ENCODE peak calls at places on chromosomes 7 and 10, in ten cellular contexts. K, B, O, Y, M, Z, V, F, N and S are unnamed samples. For H3K27me3, the result is how much of the 10 kb centered on the place peaks cover.

GRCh38 chr7:153638821-153639435 is 413.3 kb upstream of the DPP6 start:
- DNase-seq in K (no peak), V (no peak), Z (no peak), N (no peak), Y (no peak), M (no peak), F (no peak), O (no peak), B (no peak), S (no peak)

GRCh38 chr7:92404170-92404614 is 43.1 kb upstream of the GATAD1 start:
- DNase-seq in F (no peak), Z (no peak), B (no peak), O (no peak), M (no peak), Y (no peak), N (no peak), V (no peak), K (no peak), S (no peak)

GRCh38 chr10:87658383-87658795 is 1.3 kb upstream of the PAPSS2 start:
- DNase-seq in N (no peak), Y (no peak), K (peak), B (no peak), O (no peak), F (no peak), V (no peak), Z (no peak), M (no peak), S (no peak)

GRCh38 chr7:143407296-143408246 is 1.1 kb downstream of the EPHA1 start:
- DNase-seq in N (no peak), K (no peak), M (no peak), B (no peak), F (no peak), V (no peak), O (no peak), Z (no peak), Y (no peak), S (peak)

GRCh38 chr7:45971661-45972175 is 50.6 kb upstream of the IGFBP3 start:
- DNase-seq in B (no peak), M (no peak), V (no peak), F (no peak), N (no peak), Z (no peak), K (no peak), Y (no peak), O (no peak), S (peak)

GRCh38 chr10:77643795-77644468 is 6.3 kb upstream of the KCNMA1 start:
- DNase-seq in B (peak), V (peak), M (no peak), N (peak), O (peak), Y (peak), Z (no peak), F (peak), K (peak), S (no peak)

GRCh38 chr10:102906507-102906906 is 11.6 kb upstream of the CNNM2 start:
- DNase-seq in Z (no peak), V (no peak), N (no peak), M (no peak), O (no peak), Y (no peak), F (no peak), B (no peak), K (no peak), S (no peak)

GRCh38 chr10:43949351-43949750 is 300.7 kb upstream of the ZNF32 start:
- DNase-seq in V (no peak), M (no peak), Z (no peak), F (no peak), B (no peak), K (no peak), O (no peak), Y (no peak), N (no peak), S (no peak)

GRCh38 chr7:132406039-132406438 is 170.2 kb downstream of the PLXNA4 start:
- DNase-seq in Y (no peak), Z (no peak), F (no peak), N (no peak), M (no peak), O (no peak), B (no peak), V (no peak), K (no peak), S (no peak)

GRCh38 chr7:3561908-3562307 is 260.9 kb downstream of the SDK1 start:
- DNase-seq in Y (no peak), F (peak), K (no peak), B (no peak), Z (no peak), V (peak), N (no peak), O (peak), M (no peak), S (no peak)

GRCh38 chr10:128027306-128027705 is 98.9 kb downstream of the MKI67 start:
- DNase-seq in Y (no peak), V (no peak), B (no peak), O (no peak), K (no peak), N (no peak), M (no peak), Z (no peak), F (no peak), S (no peak)

GRCh38 chr7:3657201-3657600 is 356.1 kb downstream of the SDK1 start:
- DNase-seq in N (no peak), Y (no peak), M (no peak), O (no peak), K (no peak), Z (no peak), B (no peak), V (no peak), F (no peak), S (no peak)

GRCh38 chr7:137716061-137716460 is 130.7 kb downstream of the DGKI start:
- DNase-seq in N (no peak), B (no peak), K (no peak), F (no peak), O (no peak), M (no peak), Y (no peak), Z (no peak), V (no peak), S (no peak)

GRCh38 chr10:807958-808353 is 118.5 kb upstream of the DIP2C start:
- DNase-seq in B (no peak), N (no peak), Y (no peak), M (no peak), V (no peak), O (no peak), K (no peak), Z (no peak), F (no peak), S (no peak)

DNA sequence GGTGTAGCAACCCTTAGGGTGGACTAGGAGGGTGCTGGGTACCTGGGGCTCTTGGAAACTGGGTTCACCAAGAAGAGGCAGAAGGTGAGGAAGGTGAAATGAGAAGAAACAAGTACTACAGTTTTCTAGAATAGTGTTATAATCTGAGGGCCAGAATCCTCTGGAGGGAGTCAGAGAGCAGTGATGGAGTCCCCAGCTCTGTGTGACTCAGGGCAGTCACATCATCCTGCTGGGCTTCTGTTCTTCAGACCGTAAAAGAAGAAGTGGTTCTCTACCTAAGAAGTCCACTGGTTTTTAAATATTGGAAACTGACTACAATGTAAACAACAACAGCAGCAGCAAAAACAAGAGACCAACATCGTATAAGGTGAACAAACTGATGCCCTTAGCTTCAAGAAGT is 197.3 kb downstream of the PRPF18 start:
- DNase-seq in Y (no peak), V (no peak), K (peak), O (no peak), N (no peak), M (no peak), Z (no peak), F (peak), B (peak), S (no peak)
- TF ChIP-seq CTCF in Y (no peak), V (no peak), K (peak), O (no peak), N (peak), M (peak), Z (peak), F (peak), B (peak), S (peak)

GRCh38 chr7:76022026-76022780 is 25.6 kb downstream of the STYXL1 start:
- DNase-seq in B (no peak), O (peak), M (no peak), N (no peak), F (no peak), Y (no peak), V (no peak), Z (no peak), K (no peak), S (no peak)

GRCh38 chr7:76020031-76020714 is 25.8 kb upstream of the TMEM120A start:
- DNase-seq in Y (peak), V (peak), F (peak), N (peak), K (peak), O (peak), Z (peak), B (peak), M (peak), S (no peak)

GRCh38 chr7:76011437-76011836 is 17.0 kb upstream of the TMEM120A start:
- DNase-seq in Y (no peak), K (peak), B (peak), M (no peak), Z (peak), O (peak), V (no peak), N (peak), F (peak), S (no peak)

GRCh38 chr7:76016191-76016947 is 22.0 kb upstream of the TMEM120A start:
- DNase-seq in F (no peak), M (no peak), O (no peak), K (peak), N (no peak), V (no peak), B (peak), Z (no peak), Y (no peak), S (no peak)
- H3K27me3 ChIP-seq in F (under half), M (under half), O (under half), K (under half), N (under half), V (under half), B (under half), Z (under half), Y (under half), S (under half)

GRCh38 chr10:94963901-94964300 is 25.4 kb downstream of the CYP2C9 start:
- DNase-seq in B (peak), M (peak), Z (no peak), Y (no peak), V (no peak), K (peak), O (no peak), N (no peak), F (peak), S (no peak)
- TF ChIP-seq CTCF in B (peak), M (peak), Z (peak), Y (peak), V (peak), K (peak), O (no peak), N (peak), F (peak), S (no peak)

GRCh38 chr7:104789780-104790179 is 224.2 kb upstream of the KMT2E start:
- DNase-seq in N (no peak), O (no peak), B (no peak), K (no peak), Y (no peak), Z (no peak), F (no peak), V (no peak), M (no peak), S (no peak)
- H3K27me3 ChIP-seq in N (under half), O (under half), B (under half), K (under half), Y (under half), Z (under half), F (under half), V (under half), M (under half), S (under half)

GRCh38 chr7:47937065-47937687 is 11.1 kb downstream of the PKD1L1 start:
- DNase-seq in Y (no peak), F (no peak), N (no peak), M (no peak), O (no peak), V (no peak), K (no peak), B (no peak), Z (no peak), S (no peak)
- TF ChIP-seq CTCF in Y (no peak), F (no peak), N (no peak), M (no peak), O (no peak), V (no peak), K (no peak), B (no peak), Z (no peak), S (no peak)

DNA sequence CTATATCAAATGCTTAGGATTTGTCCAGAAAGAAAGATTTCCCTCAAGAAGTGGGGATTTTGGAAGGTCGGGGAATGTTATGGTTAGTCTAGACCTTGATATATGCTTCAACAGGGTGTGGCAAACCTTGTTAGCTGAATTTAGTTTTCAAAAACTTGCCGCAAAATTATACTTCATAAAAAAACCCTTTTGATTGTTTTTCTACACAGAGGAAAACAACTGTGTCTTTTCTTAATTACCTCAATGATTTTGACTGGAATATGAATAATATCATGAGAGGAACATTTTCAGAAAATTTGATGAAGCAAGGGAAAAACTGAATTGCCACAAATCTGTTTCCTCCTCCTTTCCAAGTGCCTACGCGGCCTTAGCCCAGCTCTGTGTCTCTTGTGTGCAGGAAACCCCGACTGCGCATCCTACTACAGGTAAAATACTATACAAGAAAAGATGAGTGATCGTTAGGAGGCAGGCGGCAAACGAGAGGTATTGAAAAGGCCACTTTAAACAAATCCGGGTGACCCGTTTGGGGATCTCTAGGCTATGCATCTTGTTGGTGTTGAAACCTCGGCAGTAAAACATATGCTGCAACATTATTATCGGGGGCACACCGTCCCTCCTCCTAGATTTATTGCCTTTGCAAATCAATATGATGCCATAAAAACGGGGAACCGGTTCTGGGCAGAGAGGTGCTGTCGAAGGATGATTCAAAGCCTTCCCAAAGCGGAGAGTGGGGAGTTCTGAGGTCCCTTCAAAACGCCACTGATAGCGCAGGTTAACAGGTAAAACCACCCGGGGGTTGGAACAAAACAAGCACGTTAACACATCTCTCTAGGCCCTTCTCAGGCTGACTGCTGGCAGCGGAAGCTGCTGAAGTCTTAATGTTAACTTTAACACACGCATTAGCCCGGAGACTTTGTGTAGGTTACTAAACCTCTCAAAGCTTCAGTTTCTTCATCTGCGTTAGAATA is 2.3 kb upstream of the TBX20 start:
- DNase-seq in Z (no peak), K (no peak), V (no peak), O (no peak), N (no peak), F (no peak), M (no peak), Y (no peak), B (no peak), S (no peak)
- H3K27me3 ChIP-seq in Z (half or more), K (half or more), V (under half), O (half or more), N (half or more), F (half or more), M (under half), Y (half or more), B (half or more), S (under half)

DNA sequence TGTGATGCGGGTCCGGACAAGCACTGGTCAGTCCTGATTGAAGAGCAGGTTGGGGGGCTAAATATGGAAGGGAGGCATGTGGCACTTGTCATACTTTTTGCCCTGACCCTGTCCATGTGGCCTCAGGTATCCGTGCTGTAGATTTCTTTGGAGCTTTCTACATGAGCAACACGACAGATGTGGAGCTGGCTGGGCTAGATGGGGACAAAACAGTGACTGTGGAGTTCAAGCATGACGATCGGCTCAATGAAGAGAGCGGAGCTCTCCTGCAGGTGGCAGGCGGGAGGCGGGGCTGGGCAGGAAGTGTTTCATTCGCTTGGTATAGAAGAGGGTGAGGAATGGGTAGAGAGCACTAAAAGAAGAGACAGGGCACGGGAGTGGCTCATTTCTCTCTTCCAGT is 13.0 kb upstream of the CHCHD1 start:
- DNase-seq in N (no peak), B (no peak), O (no peak), Y (no peak), Z (no peak), K (no peak), V (no peak), M (no peak), F (no peak), S (no peak)
- TF ChIP-seq CTCF in N (no peak), B (no peak), O (no peak), Y (no peak), Z (no peak), K (no peak), V (no peak), M (no peak), F (no peak), S (no peak)

GRCh38 chr7:51318886-51319579 is 2.4 kb upstream of the COBL start:
- DNase-seq in Z (no peak), K (no peak), F (peak), N (no peak), B (no peak), Y (no peak), M (no peak), O (no peak), V (no peak), S (no peak)
- H3K27me3 ChIP-seq in Z (under half), K (under half), F (under half), N (under half), B (under half), Y (under half), M (under half), O (under half), V (under half), S (under half)

DNA sequence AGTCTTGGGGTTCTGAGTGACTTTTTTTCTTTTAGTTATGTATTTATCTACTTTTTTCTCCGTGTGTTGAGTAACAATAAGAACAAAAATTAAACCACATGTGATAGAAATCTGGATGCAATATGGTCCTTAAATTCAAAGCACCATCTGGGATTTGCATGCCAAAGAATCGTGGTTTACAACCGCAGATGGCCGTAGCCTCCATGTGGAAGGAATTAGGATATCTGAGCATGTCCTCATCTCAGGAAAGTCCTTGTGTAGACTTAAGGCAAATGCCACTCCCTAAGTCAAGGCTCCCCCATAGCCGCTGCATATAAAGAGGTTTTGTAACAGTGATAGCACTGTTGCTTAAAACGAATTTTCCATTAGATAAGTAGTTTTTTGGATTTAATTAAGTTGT is 304.0 kb downstream of the ZEB1 start:
- DNase-seq in Y (no peak), Z (no peak), F (no peak), N (no peak), B (no peak), V (no peak), K (peak), O (no peak), M (no peak), S (no peak)
- TF ChIP-seq CTCF in Y (peak), Z (peak), F (peak), N (peak), B (peak), V (no peak), K (no peak), O (no peak), M (no peak), S (no peak)

GRCh38 chr7:150976529-150977381 is 1.4 kb downstream of the KCNH2 start:
- DNase-seq in Z (peak), K (no peak), M (no peak), F (no peak), N (no peak), Y (no peak), O (no peak), V (no peak), B (no peak), S (no peak)
- H3K27me3 ChIP-seq in Z (half or more), K (half or more), M (under half), F (under half), N (half or more), Y (half or more), O (half or more), V (under half), B (half or more), S (under half)